ENCODE peak calls at places on chromosomes 13 and 19, in five cellular contexts. Z, M, S, J and N are unnamed samples.

GRCh38 chr19:13861714-13862531 is 15.0 kb upstream of the NANOS3 start:
- DNase-seq in Z (peak), M (peak), S (peak), J (no peak), N (peak)

GRCh38 chr19:1491849-1492170 is 829 bp downstream of the REEP6 start:
- DNase-seq in Z (no peak), M (no peak), S (no peak), J (no peak), N (no peak)

GRCh38 chr13:112972867-112973576 is 4.0 kb downstream of the MCF2L start:
- DNase-seq in Z (no peak), M (no peak), S (no peak), J (no peak), N (no peak)

GRCh38 chr13:80979035-80979641 is 638.2 kb upstream of the SPRY2 start:
- DNase-seq in Z (peak), M (no peak), S (no peak), J (peak), N (no peak)

GRCh38 chr13:76790519-76791289 is 95.5 kb downstream of the KCTD12 start:
- DNase-seq in Z (no peak), M (no peak), S (no peak), J (no peak), N (no peak)

GRCh38 chr13:76815344-76815743 is 70.9 kb downstream of the KCTD12 start:
- DNase-seq in Z (no peak), M (no peak), S (no peak), J (no peak), N (no peak)

GRCh38 chr19:7348587-7349230 is at the start of gene ARHGEF18:
- DNase-seq in Z (no peak), M (no peak), S (peak), J (no peak), N (no peak)

GRCh38 chr19:48881741-48882657 is 9.8 kb downstream of the PPP1R15A start:
- DNase-seq in Z (no peak), M (no peak), S (no peak), J (no peak), N (no peak)

GRCh38 chr19:10567696-10568443 is 909 bp downstream of the CDKN2D start:
- DNase-seq in Z (no peak), M (no peak), S (no peak), J (no peak), N (no peak)

GRCh38 chr13:44088911-44089851 is 209.5 kb downstream of the LACC1 start:
- DNase-seq in Z (no peak), M (no peak), S (no peak), J (no peak), N (no peak)

GRCh38 chr19:1302534-1303239 is 17.0 kb downstream of the EFNA2 start:
- DNase-seq in Z (peak), M (no peak), S (no peak), J (no peak), N (no peak)